ENCODE peak calls at places on chromosomes 1 and 21, in ten cellular contexts. P is psoas muscle, Y is pancreas, E is fibroblast of the aortic adventitia, L is heart left ventricle, Z is NB4, Q is Peyer's patch, B is stomach, C is uterus, J is left ventricle myocardium inferior. O is an unnamed sample.

GRCh38 chr21:14382486-14382834 is 486 bp downstream of the HSPA13 start:
- DNase-seq in E (peak), Y (peak), L (no peak), Z (no peak), B (no peak), C (no peak), P (no peak), J (no peak), Q (no peak), O (no peak)

GRCh38 chr1:204572923-204573562 is 56.8 kb downstream of the MDM4 start:
- DNase-seq in B (no peak), C (no peak), Q (no peak), P (no peak), E (no peak), J (no peak), Y (no peak), Z (no peak), L (no peak), O (no peak)

GRCh38 chr21:35943752-35944151 is 116.6 kb downstream of the SETD4 start:
- DNase-seq in E (no peak), Z (no peak), C (no peak), Y (no peak), B (no peak), Q (no peak), L (no peak), J (no peak), P (no peak), O (no peak)

GRCh38 chr1:167447521-167448136 is 70.7 kb downstream of the CD247 start:
- DNase-seq in P (no peak), Z (peak), Y (peak), B (peak), E (no peak), J (no peak), Q (no peak), L (no peak), C (peak), O (peak)

GRCh38 chr1:204941415-204942338 is 71.0 kb downstream of the NFASC start:
- DNase-seq in E (peak), J (peak), B (peak), C (peak), L (peak), Z (peak), Y (peak), P (peak), Q (peak), O (peak)

GRCh38 chr1:98104285-98104684 is 183.5 kb upstream of the DPYD start:
- DNase-seq in J (no peak), B (no peak), C (no peak), E (peak), Y (no peak), P (no peak), Q (no peak), L (no peak), Z (no peak), O (no peak)

GRCh38 chr21:43702785-43703067 is 16.2 kb upstream of the PDXK start:
- DNase-seq in Z (peak), P (no peak), Y (no peak), B (no peak), J (no peak), L (no peak), C (no peak), E (no peak), Q (no peak), O (no peak)

GRCh38 chr1:24505816-24506215 is 3.2 kb downstream of the RCAN3 start:
- DNase-seq in L (no peak), E (no peak), C (no peak), B (no peak), Z (no peak), P (no peak), Y (no peak), Q (no peak), J (no peak), O (no peak)

GRCh38 chr1:200706109-200706720 is 32.5 kb upstream of the CAMSAP2 start:
- DNase-seq in Z (no peak), E (no peak), C (no peak), L (no peak), B (no peak), J (no peak), Q (no peak), Y (no peak), P (no peak), O (no peak)
- H3K4me3 ChIP-seq in Z (no peak), E (no peak), C (no peak), L (no peak), B (no peak), J (no peak), Q (no peak), Y (no peak), P (no peak), O (no peak)

DNA sequence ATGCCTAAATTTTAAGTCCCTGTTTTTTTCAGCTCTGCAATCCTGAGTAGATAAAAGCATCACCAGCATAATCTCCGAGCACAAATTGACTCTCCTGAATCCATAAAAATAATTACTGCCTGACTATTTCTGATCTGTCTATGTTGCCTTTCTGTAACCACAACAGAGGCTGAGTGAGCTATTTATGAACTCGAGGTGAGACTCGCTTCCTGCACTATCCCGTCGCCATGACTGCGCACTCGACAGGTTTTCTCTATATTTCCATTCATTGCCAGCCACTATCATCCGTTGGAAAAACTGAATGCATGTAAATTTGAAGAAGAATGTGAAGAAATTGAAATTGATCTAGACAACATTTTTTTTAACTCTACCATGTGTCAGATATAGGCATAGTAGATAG is 897.2 kb downstream of the ADGRL2 start:
- DNase-seq in Z (no peak), C (no peak), Y (no peak), L (no peak), E (no peak), Q (no peak), B (no peak), J (no peak), P (no peak), O (no peak)
- H3K4me3 ChIP-seq in Z (no peak), C (no peak), Y (no peak), L (no peak), E (no peak), Q (no peak), B (no peak), J (no peak), P (no peak), O (no peak)

GRCh38 chr1:158112994-158113758 is 67.5 kb upstream of the CD1D start:
- DNase-seq in Q (peak), C (peak), J (peak), Y (no peak), P (no peak), E (no peak), B (no peak), Z (peak), L (peak), O (peak)
- H3K4me3 ChIP-seq in Q (peak), C (peak), J (peak), Y (peak), P (peak), E (peak), B (peak), Z (peak), L (peak), O (no peak)

DNA sequence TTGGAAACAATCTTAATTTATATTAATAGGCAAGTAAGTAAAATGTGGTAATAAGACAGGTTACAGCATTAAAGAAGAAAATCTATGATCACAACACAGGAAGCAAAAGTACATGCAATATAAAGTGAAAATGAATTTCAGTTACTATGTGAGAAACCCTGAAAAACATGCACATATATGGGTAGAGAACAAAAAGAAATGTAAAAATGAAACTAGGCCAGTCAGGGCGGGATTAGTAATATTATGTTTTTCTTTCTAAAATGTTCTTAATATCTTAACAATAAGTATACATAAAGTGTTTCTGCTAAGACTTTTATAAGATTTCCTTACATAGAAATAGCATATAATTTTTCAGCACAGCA is 15.6 kb downstream of the DUSP10 start:
- DNase-seq in L (no peak), P (no peak), C (no peak), J (no peak), Q (no peak), B (no peak), Z (no peak), Y (no peak), E (no peak), O (no peak)
- H3K4me3 ChIP-seq in L (no peak), P (no peak), C (no peak), J (no peak), Q (no peak), B (no peak), Z (peak), Y (no peak), E (no peak), O (no peak)

O was measured in mucosa of descending colon.